ENCODE peak calls at places on chromosomes 6 and 20, in eight cellular contexts. Q is tibial nerve, V is stomach, S is transverse colon, I is A549, H is GM12878, O is ovary, G is H1. E is an unnamed sample.

GRCh38 chr20:61647741-61648140 is 395.7 kb downstream of the CDH4 start:
- DNase-seq in Q (no peak), V (no peak), S (no peak), I (no peak), H (no peak), O (no peak), G (no peak), E (no peak)

GRCh38 chr6:13165518-13166186 is 162.7 kb downstream of the TBC1D7 start:
- DNase-seq in Q (no peak), V (no peak), S (no peak), I (no peak), H (no peak), O (no peak), G (no peak), E (no peak)

GRCh38 chr6:19714415-19715165 is 122.6 kb upstream of the ID4 start:
- DNase-seq in Q (no peak), V (no peak), S (no peak), I (no peak), H (no peak), O (no peak), G (no peak), E (no peak)

GRCh38 chr6:123380257-123380656 is 256.5 kb downstream of the TRDN start:
- DNase-seq in Q (no peak), V (no peak), S (no peak), I (peak; percentile 26), H (no peak), O (no peak), G (no peak), E (no peak)

GRCh38 chr6:135701426-135701825 is 150.1 kb upstream of the PDE7B start:
- DNase-seq in Q (no peak), V (no peak), S (no peak), I (no peak), H (no peak), O (no peak), G (no peak), E (no peak)

GRCh38 chr6:122571888-122572287 is 38.3 kb upstream of the PKIB start:
- DNase-seq in Q (no peak), V (no peak), S (no peak), I (no peak), H (no peak), O (no peak), G (no peak), E (no peak)

GRCh38 chr6:5084192-5084786 is 852 bp upstream of the PPP1R3G start:
- DNase-seq in Q (no peak), V (no peak), S (peak; percentile 28), I (no peak), H (no peak), O (peak; percentile 62), G (no peak), E (peak; percentile 75)

GRCh38 chr6:64733433-64733832 is 973.6 kb downstream of the EYS start:
- DNase-seq in Q (no peak), V (no peak), S (no peak), I (no peak), H (no peak), O (no peak), G (no peak), E (no peak)

GRCh38 chr6:95973976-95974375 is 41.8 kb upstream of the FUT9 start:
- DNase-seq in Q (no peak), V (no peak), S (no peak), I (no peak), H (no peak), O (no peak), G (no peak), E (no peak)

GRCh38 chr6:33694977-33695376 is 16.5 kb downstream of the UQCC2 start:
- DNase-seq in Q (no peak), V (no peak), S (no peak), I (no peak), H (no peak), O (no peak), G (no peak), E (no peak)

GRCh38 chr6:33692078-33692759 is 19.3 kb downstream of the UQCC2 start:
- DNase-seq in Q (no peak), V (peak; percentile 66), S (no peak), I (no peak), H (no peak), O (peak; percentile 65), G (no peak), E (no peak)

GRCh38 chr6:33694401-33694931 is 17.0 kb downstream of the UQCC2 start:
- DNase-seq in Q (no peak), V (no peak), S (no peak), I (peak; percentile 33), H (no peak), O (peak; percentile 39), G (no peak), E (no peak)

GRCh38 chr6:33692760-33693158 is 18.7 kb downstream of the UQCC2 start:
- DNase-seq in Q (no peak), V (peak; percentile 51), S (peak; percentile 67), I (no peak), H (no peak), O (peak; percentile 36), G (no peak), E (no peak)

DNA sequence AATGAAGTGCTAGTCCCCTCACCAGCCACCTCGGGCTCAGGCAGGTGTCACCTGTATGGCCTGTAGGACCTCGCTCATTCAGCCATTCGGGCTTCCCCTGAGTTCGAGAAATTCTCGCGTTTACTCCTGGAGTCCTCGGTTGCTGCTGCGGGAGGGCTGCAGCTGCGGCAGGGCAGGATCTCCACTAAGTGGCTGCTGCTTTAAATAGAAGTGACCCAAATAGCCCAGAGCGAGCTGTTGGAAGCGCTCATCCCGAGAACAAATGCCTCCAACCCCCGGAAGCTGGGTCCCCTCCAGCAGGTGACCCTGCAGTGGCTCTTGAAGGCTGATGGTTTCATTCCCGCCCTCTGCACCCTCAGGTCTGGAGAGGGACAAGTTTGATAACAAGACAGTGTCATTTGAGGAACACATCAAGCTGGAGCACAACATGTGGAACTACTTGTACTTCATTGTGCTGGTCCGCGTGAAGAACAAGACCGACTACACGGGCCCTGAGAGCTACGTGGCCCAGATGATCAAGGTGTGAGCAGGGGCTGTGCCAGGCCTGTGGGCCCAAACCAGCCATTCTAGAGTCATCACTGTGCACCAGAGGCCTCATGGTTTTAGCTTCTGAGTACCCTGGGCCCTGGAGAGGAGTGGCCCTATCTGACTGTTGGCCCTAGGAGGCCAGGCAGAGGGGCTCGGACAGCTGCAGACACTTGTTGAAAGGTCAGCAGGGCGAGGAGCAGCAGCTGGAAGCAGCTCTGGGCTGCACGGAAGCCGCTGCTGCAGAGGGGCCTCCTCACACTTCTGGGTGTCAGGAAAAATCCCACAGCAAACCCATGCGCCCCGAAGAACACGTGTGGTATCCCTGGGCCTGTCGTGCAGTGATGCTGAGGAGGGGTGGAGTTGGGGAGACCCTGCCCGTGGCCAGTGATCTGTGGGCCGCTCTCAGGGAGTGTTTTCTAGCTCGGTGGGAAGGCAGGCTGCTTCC is 18.0 kb downstream of the UQCC2 start:
- DNase-seq in Q (no peak), V (no peak), S (no peak), I (no peak), H (no peak), O (peak; percentile 49), G (no peak), E (no peak)
- H3K4me1 ChIP-seq in Q (peaks cover 60% of the 10 kb centered on the region), V (peaks cover 65% of the 10 kb centered on the region), S (no peaks in the 10 kb centered on the region), I (peaks cover 29% of the 10 kb centered on the region), H (peaks cover 29% of the 10 kb centered on the region), O (peaks cover 16% of the 10 kb centered on the region), G (peaks cover 3% of the 10 kb centered on the region), E (peaks cover 13% of the 10 kb centered on the region)

GRCh38 chr20:44401770-44402390 is 46.4 kb downstream of the HNF4A start:
- DNase-seq in Q (no peak), V (no peak), S (no peak), I (no peak), H (no peak), O (no peak), G (no peak), E (no peak)

GRCh38 chr20:44401052-44401769 is 45.7 kb downstream of the HNF4A start:
- DNase-seq in Q (no peak), V (no peak), S (peak; percentile 86), I (no peak), H (no peak), O (no peak), G (no peak), E (no peak)

GRCh38 chr20:44400671-44401051 is 45.2 kb downstream of the HNF4A start:
- DNase-seq in Q (no peak), V (no peak), S (no peak), I (no peak), H (no peak), O (no peak), G (no peak), E (no peak)

GRCh38 chr20:44398303-44398702 is 42.8 kb downstream of the HNF4A start:
- DNase-seq in Q (no peak), V (no peak), S (no peak), I (peak; percentile 88), H (no peak), O (no peak), G (no peak), E (no peak)

GRCh38 chr20:44399446-44399845 is 43.9 kb downstream of the HNF4A start:
- DNase-seq in Q (no peak), V (no peak), S (no peak), I (no peak), H (no peak), O (no peak), G (no peak), E (no peak)
- H3K27ac ChIP-seq in Q (no peak overlapping the region), V (no peak overlapping the region), S (peak overlapping the region; percentile 68), I (peak overlapping the region; percentile 75), H (no peak overlapping the region), O (no peak overlapping the region), G (no peak overlapping the region), E (no peak overlapping the region)

DNA sequence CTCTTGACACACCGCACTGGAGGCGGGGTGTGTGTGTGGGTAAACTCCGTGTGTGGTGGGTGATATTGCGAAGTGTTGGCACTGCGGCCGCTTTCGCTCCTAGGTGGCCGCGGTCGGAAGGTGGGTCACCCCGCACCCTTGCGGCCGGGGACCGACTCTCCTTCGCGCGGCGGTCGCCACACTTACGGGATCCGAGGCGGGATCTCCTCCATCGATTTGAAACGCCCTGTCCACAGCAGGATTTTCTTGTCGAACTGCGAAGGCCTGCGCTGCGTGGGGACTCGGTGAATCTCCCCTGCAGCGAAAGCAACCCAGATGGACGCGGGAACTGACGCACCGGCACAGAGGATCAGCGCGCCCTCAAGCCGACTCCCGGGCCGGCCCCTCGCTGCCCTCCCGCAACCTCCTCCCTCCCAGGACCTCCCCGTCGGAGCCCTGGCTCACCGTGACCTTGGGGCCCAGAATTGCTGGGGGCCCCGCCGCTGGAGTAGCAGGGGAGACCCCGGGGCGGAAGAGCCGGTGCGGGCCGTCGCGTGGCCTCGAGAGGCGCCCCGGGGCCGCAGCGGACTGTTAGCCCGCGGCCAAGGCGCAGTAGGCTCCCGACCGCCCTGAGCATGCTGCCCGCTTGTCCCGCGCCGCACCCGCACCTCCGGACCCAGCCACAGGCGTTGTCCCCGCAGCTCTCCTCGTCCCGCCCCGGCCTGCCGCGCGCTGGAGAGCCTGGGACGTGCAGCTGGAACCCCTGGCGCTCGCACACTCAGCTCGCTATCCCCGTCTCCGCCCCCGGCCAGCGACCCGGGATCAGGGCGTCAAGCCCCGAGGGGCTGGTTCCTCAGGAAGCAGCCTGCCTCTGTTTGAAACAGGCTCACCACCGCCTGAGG is at the start of gene FAM162B:
- DNase-seq in Q (peak; percentile 53), V (no peak), S (peak; percentile 8), I (peak; percentile 2), H (no peak), O (peak; percentile 58), G (peak; percentile 75), E (peak; percentile 67)
- TF ChIP-seq EP300 in Q (no peak), V (no peak), S (no peak), I (no peak), H (no peak), O (no peak), G (no peak), E (no peak)

DNA sequence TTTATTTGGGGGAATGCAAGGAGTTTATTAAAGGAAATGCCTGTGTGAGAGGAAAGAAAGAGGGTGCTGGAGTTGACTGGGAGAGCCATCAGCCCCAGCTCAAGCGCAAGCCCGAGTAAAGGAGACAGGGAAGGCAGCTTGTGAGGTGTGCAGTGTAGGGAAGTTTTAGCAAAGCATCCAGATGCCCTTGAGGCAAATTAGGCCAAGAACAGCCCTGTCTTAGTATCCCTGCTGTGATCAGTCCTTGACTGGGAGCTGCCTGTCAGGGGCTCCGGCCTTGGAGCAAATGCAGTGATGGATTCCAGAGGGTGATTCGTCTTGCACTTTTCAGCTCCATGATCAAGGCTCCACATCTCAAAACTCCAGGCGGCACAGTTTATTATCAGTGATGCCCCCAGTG is 561.7 kb downstream of the KIF16B start:
- DNase-seq in Q (no peak), V (no peak), S (no peak), I (no peak), H (no peak), O (no peak), G (no peak), E (no peak)
- H3K4me1 ChIP-seq in Q (no peaks in the 10 kb centered on the region), V (no peaks in the 10 kb centered on the region), S (no peaks in the 10 kb centered on the region), I (no peaks in the 10 kb centered on the region), H (peaks cover 14% of the 10 kb centered on the region), O (no peaks in the 10 kb centered on the region), G (no peaks in the 10 kb centered on the region), E (no peaks in the 10 kb centered on the region)